ENCODE peak calls at places on chromosomes 6 and 20, in seven cellular contexts. One of them, this sample, is unnamed.

GRCh38 chr6:14612016-14612415 is 494.4 kb downstream of the CD83 start:
- DNase-seq in neuronal stem cell: no peak
- DNase-seq in trophoblast cell: no peak
- DNase-seq in IMR-90: peak; percentile 79
- DNase-seq in H9: no peak
- DNase-seq in mesenchymal stem cell: peak; percentile 29
- DNase-seq in H1: no peak
- DNase-seq in this sample: peak; percentile 53

GRCh38 chr6:1316482-1317220 is 4.8 kb downstream of the FOXQ1 start:
- DNase-seq in neuronal stem cell: no peak
- DNase-seq in trophoblast cell: peak; percentile 59
- DNase-seq in IMR-90: no peak
- DNase-seq in H9: peak; percentile 72
- DNase-seq in mesenchymal stem cell: peak; percentile 49
- DNase-seq in H1: no peak
- DNase-seq in this sample: peak; percentile 65

GRCh38 chr20:57476073-57476526 is 48.8 kb downstream of the CTCFL start:
- DNase-seq in neuronal stem cell: no peak
- DNase-seq in trophoblast cell: no peak
- DNase-seq in IMR-90: no peak
- DNase-seq in H9: no peak
- DNase-seq in mesenchymal stem cell: no peak
- DNase-seq in H1: no peak
- DNase-seq in this sample: no peak

GRCh38 chr6:4732691-4733315 is 43.4 kb upstream of the CDYL start:
- DNase-seq in neuronal stem cell: no peak
- DNase-seq in trophoblast cell: peak; percentile 98
- DNase-seq in IMR-90: peak; percentile 95
- DNase-seq in H9: peak; percentile 66
- DNase-seq in mesenchymal stem cell: peak; percentile 95
- DNase-seq in H1: peak; percentile 51
- DNase-seq in this sample: peak; percentile 96

GRCh38 chr6:116111552-116112528 is 11.2 kb downstream of the NT5DC1 start:
- DNase-seq in neuronal stem cell: no peak
- DNase-seq in trophoblast cell: no peak
- DNase-seq in IMR-90: peak; percentile 44
- DNase-seq in H9: peak; percentile 63
- DNase-seq in mesenchymal stem cell: peak; percentile 52
- DNase-seq in H1: no peak
- DNase-seq in this sample: peak; percentile 78

GRCh38 chr6:26576929-26577719 is 19.6 kb upstream of the ABT1 start:
- DNase-seq in neuronal stem cell: peak; percentile 63
- DNase-seq in trophoblast cell: peak; percentile 14
- DNase-seq in IMR-90: peak; percentile 88
- DNase-seq in H9: peak; percentile 79
- DNase-seq in mesenchymal stem cell: peak; percentile 74
- DNase-seq in H1: peak; percentile 88
- DNase-seq in this sample: peak; percentile 93

GRCh38 chr6:41689171-41690008 is 46.0 kb downstream of the TFEB start:
- DNase-seq in neuronal stem cell: no peak
- DNase-seq in trophoblast cell: no peak
- DNase-seq in IMR-90: peak; percentile 36
- DNase-seq in H9: no peak
- DNase-seq in mesenchymal stem cell: peak; percentile 38
- DNase-seq in H1: no peak
- DNase-seq in this sample: no peak

GRCh38 chr6:109300874-109301273 is 81.4 kb downstream of the CD164 start:
- DNase-seq in neuronal stem cell: no peak
- DNase-seq in trophoblast cell: no peak
- DNase-seq in IMR-90: no peak
- DNase-seq in H9: no peak
- DNase-seq in mesenchymal stem cell: no peak
- DNase-seq in H1: no peak
- DNase-seq in this sample: no peak

GRCh38 chr6:49001856-49002255 is 461.2 kb downstream of the MMUT start:
- DNase-seq in neuronal stem cell: peak; percentile 0
- DNase-seq in trophoblast cell: no peak
- DNase-seq in IMR-90: peak; percentile 35
- DNase-seq in H9: no peak
- DNase-seq in mesenchymal stem cell: peak; percentile 1
- DNase-seq in H1: no peak
- DNase-seq in this sample: no peak

GRCh38 chr6:88972504-88973423 is 9.3 kb upstream of the RNGTT start:
- DNase-seq in neuronal stem cell: no peak
- DNase-seq in trophoblast cell: no peak
- DNase-seq in IMR-90: no peak
- DNase-seq in H9: no peak
- DNase-seq in mesenchymal stem cell: no peak
- DNase-seq in H1: no peak
- DNase-seq in this sample: peak; percentile 88

GRCh38 chr6:31299511-31299910 is 27.6 kb upstream of the HLA-C start:
- DNase-seq in neuronal stem cell: no peak
- DNase-seq in trophoblast cell: no peak
- DNase-seq in IMR-90: no peak
- DNase-seq in H9: no peak
- DNase-seq in mesenchymal stem cell: no peak
- DNase-seq in H1: no peak
- DNase-seq in this sample: no peak

GRCh38 chr6:43929511-43929910 is 159.5 kb downstream of the VEGFA start:
- DNase-seq in neuronal stem cell: no peak
- DNase-seq in trophoblast cell: no peak
- DNase-seq in IMR-90: no peak
- DNase-seq in H9: no peak
- DNase-seq in mesenchymal stem cell: no peak
- DNase-seq in H1: no peak
- DNase-seq in this sample: no peak

DNA sequence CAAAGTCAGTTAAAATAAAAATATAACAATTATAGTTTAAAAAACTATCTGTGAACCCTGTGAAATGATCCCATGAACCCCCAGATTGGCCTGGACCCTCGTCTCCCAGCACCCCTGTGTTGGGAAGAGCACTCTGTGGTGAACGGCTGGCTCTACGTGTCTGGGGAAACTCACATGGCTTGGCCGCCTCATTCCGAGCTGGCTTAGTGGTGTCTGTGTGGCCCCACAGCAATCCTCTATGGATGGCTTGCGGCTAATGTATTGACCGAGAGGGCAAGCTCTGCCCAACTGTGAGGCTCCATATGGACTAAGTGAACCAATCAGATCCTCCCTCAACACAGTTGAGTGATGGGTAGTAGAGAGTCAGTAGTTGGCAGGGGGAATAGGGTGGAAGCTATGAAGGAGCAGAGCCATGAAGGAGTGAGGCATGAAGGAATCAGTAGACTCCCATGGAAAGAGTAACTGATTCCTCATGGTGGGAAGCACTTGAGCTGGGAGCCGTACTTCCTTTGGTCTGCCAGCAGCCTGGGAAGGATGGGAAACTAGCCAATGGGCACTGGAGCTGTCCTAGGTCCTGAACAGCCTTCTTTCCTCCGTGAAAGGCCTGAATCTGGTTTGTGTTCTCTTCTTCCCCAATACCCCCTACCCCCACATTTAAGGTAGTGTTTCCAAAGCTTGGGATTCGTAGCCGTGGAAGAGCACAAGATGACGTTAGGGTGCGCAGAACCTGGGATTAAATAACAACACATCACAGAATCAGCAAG is 21.6 kb upstream of the ZNF831 start:
- DNase-seq in neuronal stem cell: peak; percentile 39
- DNase-seq in trophoblast cell: no peak
- DNase-seq in IMR-90: peak; percentile 2
- DNase-seq in H9: no peak
- DNase-seq in mesenchymal stem cell: no peak
- DNase-seq in H1: no peak
- DNase-seq in this sample: peak; percentile 51
- H3K18ac ChIP-seq in neuronal stem cell: no peak overlapping the region
- H3K18ac ChIP-seq in trophoblast cell: no peak overlapping the region
- H3K18ac ChIP-seq in IMR-90: no peak overlapping the region
- H3K18ac ChIP-seq in H9: no peak overlapping the region
- H3K18ac ChIP-seq in mesenchymal stem cell: no peak overlapping the region
- H3K18ac ChIP-seq in H1: no peak overlapping the region
- H3K18ac ChIP-seq in this sample: no peak overlapping the region

DNA sequence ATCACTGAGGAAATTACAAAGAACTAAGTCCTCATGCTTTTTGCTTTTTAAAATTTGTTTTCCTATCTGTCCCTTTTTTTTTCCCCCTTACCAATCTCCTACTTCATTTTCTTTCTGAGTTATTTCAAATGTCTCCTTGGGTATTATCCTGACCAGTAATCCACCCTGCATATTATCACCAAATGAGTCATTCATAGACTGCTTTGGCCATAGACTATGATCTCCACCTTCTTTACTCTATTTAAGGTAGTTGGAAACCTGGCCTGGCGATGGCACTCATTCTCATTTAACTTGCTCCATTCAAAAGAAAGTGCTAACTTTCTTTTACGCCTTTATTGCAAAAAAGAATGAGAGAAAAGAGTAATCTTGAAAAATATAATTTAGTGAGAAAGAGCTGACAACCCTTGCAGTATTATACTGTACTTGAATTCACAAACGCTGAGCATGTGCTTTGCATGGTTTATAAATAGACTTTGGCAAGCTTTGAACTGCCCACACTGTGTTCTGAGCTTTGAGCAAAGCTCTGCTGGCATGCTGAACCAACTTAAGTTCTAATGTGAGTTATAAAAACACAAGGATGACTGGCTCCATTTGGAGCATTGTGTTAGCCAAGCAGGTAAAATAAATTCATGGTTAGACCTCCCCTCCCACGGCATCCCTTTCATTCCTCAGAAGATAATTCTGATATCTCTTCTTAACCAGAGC is 198.9 kb downstream of the NKAIN2 start:
- DNase-seq in neuronal stem cell: no peak
- DNase-seq in trophoblast cell: no peak
- DNase-seq in IMR-90: no peak
- DNase-seq in H9: no peak
- DNase-seq in mesenchymal stem cell: no peak
- DNase-seq in H1: no peak
- DNase-seq in this sample: no peak
- H3K18ac ChIP-seq in neuronal stem cell: no peak overlapping the region
- H3K18ac ChIP-seq in trophoblast cell: no peak overlapping the region
- H3K18ac ChIP-seq in IMR-90: no peak overlapping the region
- H3K18ac ChIP-seq in H9: no peak overlapping the region
- H3K18ac ChIP-seq in mesenchymal stem cell: no peak overlapping the region
- H3K18ac ChIP-seq in H1: no peak overlapping the region
- H3K18ac ChIP-seq in this sample: no peak overlapping the region

GRCh38 chr6:15630202-15630601 is 32.6 kb downstream of the DTNBP1 start:
- DNase-seq in neuronal stem cell: no peak
- DNase-seq in trophoblast cell: no peak
- DNase-seq in IMR-90: no peak
- DNase-seq in H9: no peak
- DNase-seq in mesenchymal stem cell: no peak
- DNase-seq in H1: no peak
- DNase-seq in this sample: no peak
- H3K18ac ChIP-seq in neuronal stem cell: no peak overlapping the region
- H3K18ac ChIP-seq in trophoblast cell: no peak overlapping the region
- H3K18ac ChIP-seq in IMR-90: no peak overlapping the region
- H3K18ac ChIP-seq in H9: no peak overlapping the region
- H3K18ac ChIP-seq in mesenchymal stem cell: no peak overlapping the region
- H3K18ac ChIP-seq in H1: no peak overlapping the region
- H3K18ac ChIP-seq in this sample: no peak overlapping the region

GRCh38 chr6:157150076-157150475 is 173.2 kb downstream of the TMEM242 start:
- DNase-seq in neuronal stem cell: no peak
- DNase-seq in trophoblast cell: no peak
- DNase-seq in IMR-90: peak; percentile 96
- DNase-seq in H9: no peak
- DNase-seq in mesenchymal stem cell: peak; percentile 91
- DNase-seq in H1: no peak
- DNase-seq in this sample: no peak
- H3K18ac ChIP-seq in neuronal stem cell: no peak overlapping the region
- H3K18ac ChIP-seq in trophoblast cell: no peak overlapping the region
- H3K18ac ChIP-seq in IMR-90: peak overlapping the region; percentile 69
- H3K18ac ChIP-seq in H9: no peak overlapping the region
- H3K18ac ChIP-seq in mesenchymal stem cell: no peak overlapping the region
- H3K18ac ChIP-seq in H1: no peak overlapping the region
- H3K18ac ChIP-seq in this sample: no peak overlapping the region

GRCh38 chr6:96877151-96877550 is 20.5 kb downstream of the NDUFAF4 start:
- DNase-seq in neuronal stem cell: no peak
- DNase-seq in trophoblast cell: no peak
- DNase-seq in IMR-90: no peak
- DNase-seq in H9: no peak
- DNase-seq in mesenchymal stem cell: no peak
- DNase-seq in H1: no peak
- DNase-seq in this sample: no peak

DNA sequence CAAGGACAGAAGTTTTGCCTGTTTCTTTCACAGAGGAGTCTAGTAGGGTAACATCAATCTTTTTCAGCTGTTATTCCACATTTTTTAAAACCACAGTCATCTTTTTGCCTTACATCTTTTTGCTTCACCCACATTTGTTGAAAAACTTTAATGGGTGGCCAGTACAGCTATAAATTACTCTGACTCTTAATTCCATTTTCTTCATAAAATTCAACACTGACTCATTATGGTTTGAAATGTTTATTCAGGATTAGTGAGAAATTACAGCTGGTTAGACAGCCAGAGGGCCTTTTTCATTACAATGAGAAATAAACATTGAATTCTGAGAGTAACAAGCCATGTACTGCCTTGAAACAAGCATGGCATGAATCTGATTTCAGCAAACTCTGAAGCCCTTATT is 19.6 kb downstream of the NDUFAF4 start:
- DNase-seq in neuronal stem cell: no peak
- DNase-seq in trophoblast cell: no peak
- DNase-seq in IMR-90: peak; percentile 13
- DNase-seq in H9: no peak
- DNase-seq in mesenchymal stem cell: peak; percentile 70
- DNase-seq in H1: no peak
- DNase-seq in this sample: no peak
- H3K18ac ChIP-seq in neuronal stem cell: no peak overlapping the region
- H3K18ac ChIP-seq in trophoblast cell: no peak overlapping the region
- H3K18ac ChIP-seq in IMR-90: no peak overlapping the region
- H3K18ac ChIP-seq in H9: no peak overlapping the region
- H3K18ac ChIP-seq in mesenchymal stem cell: no peak overlapping the region
- H3K18ac ChIP-seq in H1: no peak overlapping the region
- H3K18ac ChIP-seq in this sample: no peak overlapping the region

DNA sequence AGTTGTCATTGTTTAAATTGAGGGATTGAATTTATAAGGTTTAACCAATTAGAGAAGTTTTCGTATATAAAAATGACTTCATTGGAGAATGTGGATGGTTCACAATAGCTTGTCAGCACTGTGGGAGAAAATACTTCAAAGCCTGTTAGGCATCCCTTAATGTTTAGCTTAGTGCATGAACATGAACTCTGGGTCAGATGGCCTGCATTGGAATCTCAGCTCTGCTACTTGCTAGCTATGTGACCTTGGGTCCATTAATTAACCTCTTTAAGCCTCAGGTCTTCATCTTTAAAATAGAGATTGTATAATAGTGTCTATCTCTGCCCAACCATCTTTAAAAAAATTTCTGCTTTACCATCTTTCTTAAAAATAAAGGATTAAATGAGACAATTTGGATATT is 11.1 kb downstream of the CTNNBL1 start:
- DNase-seq in neuronal stem cell: no peak
- DNase-seq in trophoblast cell: no peak
- DNase-seq in IMR-90: no peak
- DNase-seq in H9: no peak
- DNase-seq in mesenchymal stem cell: no peak
- DNase-seq in H1: no peak
- DNase-seq in this sample: no peak
- H3K18ac ChIP-seq in neuronal stem cell: no peak overlapping the region
- H3K18ac ChIP-seq in trophoblast cell: no peak overlapping the region
- H3K18ac ChIP-seq in IMR-90: no peak overlapping the region
- H3K18ac ChIP-seq in H9: no peak overlapping the region
- H3K18ac ChIP-seq in mesenchymal stem cell: no peak overlapping the region
- H3K18ac ChIP-seq in H1: no peak overlapping the region
- H3K18ac ChIP-seq in this sample: no peak overlapping the region

GRCh38 chr20:62453186-62453808 is 22.5 kb downstream of the GATA5 start:
- DNase-seq in neuronal stem cell: no peak
- DNase-seq in trophoblast cell: no peak
- DNase-seq in IMR-90: no peak
- DNase-seq in H9: no peak
- DNase-seq in mesenchymal stem cell: no peak
- DNase-seq in H1: no peak
- DNase-seq in this sample: no peak
- H3K18ac ChIP-seq in neuronal stem cell: peak overlapping the region; percentile 57
- H3K18ac ChIP-seq in trophoblast cell: no peak overlapping the region
- H3K18ac ChIP-seq in IMR-90: no peak overlapping the region
- H3K18ac ChIP-seq in H9: no peak overlapping the region
- H3K18ac ChIP-seq in mesenchymal stem cell: no peak overlapping the region
- H3K18ac ChIP-seq in H1: no peak overlapping the region
- H3K18ac ChIP-seq in this sample: no peak overlapping the region